ENCODE peak calls at places on chromosomes 7 and 10, in seven cellular contexts. R is NCI-H1694; A is substantia nigra; S is neural crest cell; P is HT-29; C is stimulated activated naive CD8-positive, alpha-beta T cell treated with anti-CD3 and anti-CD28 coated beads, Interleukin-15, Interleukin-2, amounts not matched to agents 100 U/mL and 50 U/mL, for 24 hours; T is activated gamma-delta T cell treated with anti-CD3 and anti-CD28 coated beads, Interleukin-2, amount 50 U/mL, for 16 hours. W is an unnamed sample.
A peak's percentile ranks its signal among the peaks of the same experiment; 100 is the strongest.

GRCh38 chr7:24869572-24869971 is 110.4 kb downstream of the OSBPL3 start:
- DNase-seq in R (no peak), A (no peak), S (no peak), P (no peak), C (no peak), T (no peak), W (no peak)

GRCh38 chr10:30056281-30056680 is 3.1 kb downstream of the JCAD start:
- DNase-seq in R (no peak), A (no peak), S (no peak), P (peak; percentile 28), C (no peak), T (no peak), W (no peak)

GRCh38 chr7:74017122-74017521 is 10.9 kb upstream of the ELN start:
- DNase-seq in R (no peak), A (no peak), S (no peak), P (no peak), C (no peak), T (no peak), W (no peak)

GRCh38 chr10:86956841-86957448 is 470 bp downstream of the MMRN2 start:
- DNase-seq in R (no peak), A (no peak), S (no peak), P (no peak), C (no peak), T (no peak), W (peak; percentile 28)

GRCh38 chr10:16787361-16787791 is 29.8 kb downstream of the RSU1 start:
- DNase-seq in R (no peak), A (no peak), S (no peak), P (no peak), C (peak; percentile 53), T (peak; percentile 49), W (no peak)

GRCh38 chr10:101840741-101841453 is 2.7 kb downstream of the KCNIP2 start:
- DNase-seq in R (peak; percentile 64), A (peak; percentile 87), S (peak; percentile 90), P (peak; percentile 82), C (peak; percentile 86), T (peak; percentile 59), W (peak; percentile 88)

GRCh38 chr7:105619590-105619989 is 38.3 kb upstream of the EFCAB10 start:
- DNase-seq in R (no peak), A (no peak), S (no peak), P (no peak), C (no peak), T (no peak), W (no peak)

GRCh38 chr7:927031-927671 is 27.3 kb downstream of the ADAP1 start:
- DNase-seq in R (no peak), A (peak; percentile 68), S (no peak), P (peak; percentile 66), C (no peak), T (no peak), W (peak; percentile 72)

GRCh38 chr10:131111474-131112080 is 199.9 kb downstream of the TCERG1L start:
- DNase-seq in R (no peak), A (no peak), S (no peak), P (no peak), C (no peak), T (no peak), W (no peak)

GRCh38 chr7:124130-124949 is 68.0 kb upstream of the FAM20C start:
- DNase-seq in R (no peak), A (no peak), S (no peak), P (peak; percentile 35), C (no peak), T (no peak), W (no peak)

GRCh38 chr10:123537188-123537961 is 128.8 kb upstream of the GPR26 start:
- DNase-seq in R (no peak), A (no peak), S (no peak), P (no peak), C (no peak), T (no peak), W (no peak)

GRCh38 chr7:43015301-43015700 is 83.1 kb downstream of the MRPL32 start:
- DNase-seq in R (no peak), A (no peak), S (no peak), P (no peak), C (no peak), T (no peak), W (no peak)

GRCh38 chr7:39670934-39671333 is 47.6 kb downstream of the RALA start:
- DNase-seq in R (no peak), A (no peak), S (no peak), P (no peak), C (no peak), T (no peak), W (no peak)

GRCh38 chr10:30540286-30540685 is 89.3 kb downstream of the LYZL2 start:
- DNase-seq in R (no peak), A (no peak), S (no peak), P (no peak), C (no peak), T (no peak), W (no peak)

GRCh38 chr7:115340828-115341227 is 418.9 kb downstream of the MDFIC start:
- DNase-seq in R (no peak), A (no peak), S (no peak), P (peak; percentile 11), C (no peak), T (no peak), W (no peak)

GRCh38 chr7:13032524-13032923 is 345.1 kb downstream of the ARL4A start:
- DNase-seq in R (peak; percentile 5), A (no peak), S (no peak), P (peak; percentile 54), C (no peak), T (no peak), W (no peak)

GRCh38 chr10:114767589-114768393 is 53.8 kb upstream of the FHIP2A start:
- DNase-seq in R (no peak), A (no peak), S (no peak), P (peak; percentile 45), C (peak; percentile 10), T (no peak), W (peak; percentile 25)

GRCh38 chr7:5665106-5666025 is 116.1 kb downstream of the RNF216 start:
- DNase-seq in R (peak; percentile 79), A (peak; percentile 66), S (peak; percentile 80), P (peak; percentile 96), C (peak; percentile 58), T (peak; percentile 54), W (peak; percentile 79)

GRCh38 chr10:99467236-99467999 is 37.0 kb upstream of the GOT1 start:
- DNase-seq in R (no peak), A (no peak), S (no peak), P (no peak), C (no peak), T (no peak), W (no peak)

GRCh38 chr7:128911441-128912031 is 1.0 kb upstream of the KCP start:
- DNase-seq in R (no peak), A (no peak), S (no peak), P (peak; percentile 75), C (no peak), T (no peak), W (peak; percentile 27)

GRCh38 chr10:22630229-22631174 is 83.9 kb downstream of the PIP4K2A start:
- DNase-seq in R (no peak), A (no peak), S (no peak), P (no peak), C (no peak), T (no peak), W (no peak)

GRCh38 chr10:112535432-112536038 is 88.5 kb downstream of the VTI1A start:
- DNase-seq in R (no peak), A (no peak), S (no peak), P (no peak), C (no peak), T (no peak), W (no peak)